ENCODE peak calls at places on chromosomes 11 and 22, in six cellular contexts. S is GM23338, G is stomach, N is lung, V is testis, U is OCI-LY7. Y is an unnamed sample.

GRCh38 chr11:128624269-128625170 is 37.2 kb upstream of the ETS1 start:
- DNase-seq in G (peak; percentile 77), N (no peak), U (peak; percentile 90), V (no peak), S (no peak), Y (no peak)

GRCh38 chr11:47488111-47488510 is 39.2 kb upstream of the RAPSN start:
- DNase-seq in G (no peak), N (no peak), V (no peak), U (no peak), S (no peak), Y (no peak)

GRCh38 chr11:109423114-109423859 is 1.3 kb downstream of the C11orf87 start:
- DNase-seq in U (no peak), S (peak; percentile 52), V (no peak), N (no peak), G (no peak), Y (no peak)

GRCh38 chr11:132874638-132875037 is 657.7 kb downstream of the OPCML start:
- DNase-seq in S (no peak), U (no peak), N (no peak), G (no peak), V (no peak), Y (no peak)

GRCh38 chr11:72642815-72643511 is 31.3 kb downstream of the PDE2A start:
- DNase-seq in S (peak; percentile 72), U (peak; percentile 59), G (peak; percentile 56), V (peak; percentile 51), N (peak; percentile 45), Y (peak; percentile 68)

GRCh38 chr11:77065878-77066228 is 918 bp upstream of the CAPN5 start:
- DNase-seq in S (peak; percentile 42), G (no peak), V (peak; percentile 68), U (no peak), N (no peak), Y (peak; percentile 54)

GRCh38 chr11:24093410-24093809 is 403.4 kb upstream of the LUZP2 start:
- DNase-seq in V (no peak), S (no peak), G (no peak), N (no peak), U (no peak), Y (no peak)

GRCh38 chr11:133608496-133608895 is 76.2 kb upstream of the OPCML start:
- DNase-seq in N (no peak), G (no peak), S (no peak), U (no peak), V (peak; percentile 53), Y (no peak)

GRCh38 chr11:46489668-46490560 is 98.3 kb upstream of the CHRM4 start:
- DNase-seq in S (peak; percentile 85), U (peak; percentile 68), V (no peak), N (no peak), G (no peak), Y (no peak)

GRCh38 chr11:113134605-113135004 is 173.4 kb downstream of the NCAM1 start:
- DNase-seq in N (no peak), G (no peak), S (no peak), U (no peak), V (no peak), Y (no peak)

GRCh38 chr22:40423246-40423753 is 52.9 kb downstream of the SGSM3 start:
- DNase-seq in S (no peak), U (no peak), N (no peak), V (no peak), G (no peak), Y (peak; percentile 50)

GRCh38 chr11:12745787-12746186 is 71.6 kb downstream of the TEAD1 start:
- DNase-seq in N (no peak), U (no peak), V (no peak), G (no peak), S (no peak), Y (no peak)

GRCh38 chr11:38446336-38446735 is 1848.3 kb upstream of the RAG2 start:
- DNase-seq in U (no peak), N (no peak), S (no peak), V (no peak), G (no peak), Y (no peak)

GRCh38 chr11:10355257-10355661 is 50.4 kb downstream of the ADM start:
- DNase-seq in G (no peak), S (no peak), U (no peak), N (no peak), V (no peak), Y (no peak)

GRCh38 chr11:17991799-17992433 is 20.9 kb downstream of the SERGEF start:
- DNase-seq in U (peak; percentile 68), G (peak; percentile 34), V (peak; percentile 36), N (no peak), S (peak; percentile 74), Y (no peak)

GRCh38 chr11:42571486-42572230 is 740.1 kb upstream of the API5 start:
- DNase-seq in N (no peak), V (no peak), S (no peak), U (no peak), G (no peak), Y (no peak)

GRCh38 chr11:100753144-100753543 is 66.1 kb downstream of the ARHGAP42 start:
- DNase-seq in U (no peak), N (no peak), G (peak; percentile 51), S (peak; percentile 87), V (no peak), Y (no peak)

GRCh38 chr11:117005758-117006157 is 92.5 kb downstream of the SIK3 start:
- DNase-seq in S (no peak), N (no peak), G (no peak), U (no peak), V (no peak), Y (no peak)

GRCh38 chr11:122727101-122727929 is 71.8 kb downstream of the UBASH3B start:
- DNase-seq in N (no peak), S (no peak), V (no peak), U (peak; percentile 63), G (no peak), Y (no peak)

GRCh38 chr11:130260080-130260627 is 54.6 kb downstream of the ZBTB44 start:
- DNase-seq in G (no peak), U (no peak), V (no peak), N (no peak), S (no peak), Y (no peak)

GRCh38 chr11:70282012-70282411 is 11.5 kb downstream of the PPFIA1 start:
- DNase-seq in V (no peak), S (no peak), U (no peak), N (no peak), G (no peak), Y (no peak)

GRCh38 chr22:24843048-24843447 is 37.0 kb downstream of the SGSM1 start:
- DNase-seq in N (no peak), G (no peak), V (no peak), U (no peak), S (peak; percentile 26), Y (no peak)

GRCh38 chr11:9056467-9056866 is 34.9 kb downstream of the SCUBE2 start:
- DNase-seq in N (no peak), S (no peak), U (no peak), V (no peak), G (no peak), Y (no peak)

GRCh38 chr11:29159552-29160465 is 857.0 kb downstream of the KCNA4 start:
- DNase-seq in S (peak; percentile 84), V (peak; percentile 66), N (peak; percentile 31), U (peak; percentile 21), G (peak; percentile 34), Y (no peak)

GRCh38 chr22:25403752-25404471 is 160.6 kb upstream of the GRK3 start:
- DNase-seq in U (no peak), G (no peak), S (peak; percentile 75), V (no peak), N (no peak), Y (no peak)

GRCh38 chr11:90446207-90446606 is 223.4 kb upstream of the CHORDC1 start:
- DNase-seq in U (no peak), N (no peak), S (no peak), V (no peak), G (no peak), Y (no peak)

GRCh38 chr22:49925525-49926128 is 7.2 kb downstream of the CRELD2 start:
- DNase-seq in V (no peak), U (peak; percentile 91), G (no peak), N (no peak), S (no peak), Y (no peak)

GRCh38 chr11:86218125-86219081 is 26.1 kb upstream of the EED start:
- DNase-seq in S (peak; percentile 91), V (peak; percentile 75), N (peak; percentile 65), G (peak; percentile 64), U (peak; percentile 67), Y (peak; percentile 76)

GRCh38 chr11:129247129-129247528 is 55.0 kb upstream of the ARHGAP32 start:
- DNase-seq in V (no peak), N (no peak), U (no peak), S (no peak), G (no peak), Y (no peak)

GRCh38 chr11:66580803-66581202 is 12.1 kb downstream of the CCDC87 start:
- DNase-seq in U (no peak), G (no peak), V (no peak), N (no peak), S (no peak), Y (no peak)

GRCh38 chr11:27228232-27228631 is 134.8 kb downstream of the CCDC34 start:
- DNase-seq in G (no peak), N (no peak), U (no peak), V (no peak), S (no peak), Y (no peak)

GRCh38 chr11:68690671-68691401 is 6.5 kb downstream of the GAL start:
- DNase-seq in S (no peak), G (no peak), N (no peak), V (no peak), U (no peak), Y (no peak)
- TF ChIP-seq CTCF in S (peak; percentile 35), G (no peak), N (no peak), V (no peak), U (peak; percentile 62), Y (no peak)

DNA sequence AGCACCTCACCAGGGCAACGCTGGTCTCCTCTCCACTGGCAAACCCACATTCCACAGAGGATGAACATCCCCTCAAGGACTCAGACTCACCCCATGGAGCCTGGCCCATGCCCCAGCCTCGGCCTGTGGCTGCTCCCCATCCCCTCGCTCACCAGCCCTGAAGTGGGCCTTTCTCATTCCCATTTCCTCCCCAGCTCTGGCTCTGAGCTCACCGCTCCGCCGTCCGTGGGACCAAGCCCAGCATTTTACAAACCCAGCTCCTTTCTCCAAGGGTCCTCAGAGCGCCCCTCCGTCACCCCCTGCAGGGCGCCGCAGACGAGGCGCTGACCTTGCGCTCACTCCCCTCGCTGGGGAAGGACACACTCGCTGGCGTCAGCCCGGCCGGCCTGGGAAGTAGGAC is 6.9 kb upstream of the IGF2 start:
- DNase-seq in V (no peak), U (no peak), N (no peak), S (no peak), G (no peak), Y (no peak)
- H3K4me1 ChIP-seq in V (peaks cover 6% of the 10 kb centered on the region), U (no peaks in the 10 kb centered on the region), N (peaks cover 3% of the 10 kb centered on the region), S (peaks cover 10% of the 10 kb centered on the region), G (peaks cover 11% of the 10 kb centered on the region), Y (peaks cover 15% of the 10 kb centered on the region)

GRCh38 chr11:1204381-1205101 is 18.3 kb upstream of the MUC5B start:
- DNase-seq in V (no peak), U (no peak), N (no peak), G (no peak), S (no peak), Y (peak; percentile 51)
- H3K27ac ChIP-seq in V (no peak overlapping the region), U (no peak overlapping the region), N (no peak overlapping the region), G (no peak overlapping the region), S (no peak overlapping the region), Y (no peak overlapping the region)

GRCh38 chr11:114440121-114440860 is 1.0 kb downstream of the REXO2 start:
- DNase-seq in V (no peak), S (peak; percentile 22), U (peak; percentile 11), N (no peak), G (no peak), Y (no peak)
- TF ChIP-seq CTCF in V (no peak), S (peak; percentile 15), U (no peak), N (no peak), G (no peak), Y (no peak)